ENCODE peak calls at places on chromosomes 11 and 22, in five cellular contexts. L, W, H, F and B are unnamed samples.

GRCh38 chr11:119382101-119382500 is 611 bp upstream of the USP2 start:
- DNase-seq in L (no peak), W (no peak), H (no peak), F (no peak), B (no peak)

GRCh38 chr22:46023558-46023981 is 46.6 kb upstream of the WNT7B start:
- DNase-seq in L (no peak), W (no peak), H (peak), F (peak), B (no peak)

GRCh38 chr11:92623055-92623454 is 346.4 kb upstream of the MTNR1B start:
- DNase-seq in L (no peak), W (no peak), H (no peak), F (no peak), B (no peak)

GRCh38 chr11:19827399-19828135 is 114.9 kb downstream of the NAV2 start:
- DNase-seq in L (peak), W (no peak), H (no peak), F (no peak), B (no peak)

GRCh38 chr11:68960299-68961071 is 20.3 kb downstream of the MRGPRD start:
- DNase-seq in L (no peak), W (no peak), H (no peak), F (no peak), B (no peak)

GRCh38 chr11:63592975-63593395 is 21.2 kb downstream of the PLAAT3 start:
- DNase-seq in L (no peak), W (no peak), H (peak), F (no peak), B (no peak)

GRCh38 chr11:17734986-17735822 is 623 bp downstream of the KCNC1 start:
- DNase-seq in L (peak), W (peak), H (peak), F (peak), B (peak)

GRCh38 chr11:104736503-104736902 is 161.8 kb downstream of the CASP12 start:
- DNase-seq in L (no peak), W (no peak), H (no peak), F (no peak), B (no peak)

GRCh38 chr11:131099013-131099412 is 182.7 kb upstream of the SNX19 start:
- DNase-seq in L (no peak), W (no peak), H (peak), F (peak), B (no peak)

GRCh38 chr11:31233425-31233824 is 136.1 kb downstream of the DCDC1 start:
- DNase-seq in L (no peak), W (no peak), H (no peak), F (no peak), B (no peak)

GRCh38 chr22:19854778-19855503 is at the start of the genes GNB1L and RTL10:
- DNase-seq in L (peak), W (peak), H (peak), F (peak), B (peak)
- H4K8ac ChIP-seq in L (no peak), W (peak), H (peak), F (peak), B (peak)

GRCh38 chr11:57244911-57245310 is 7.9 kb upstream of the APLNR start:
- DNase-seq in L (no peak), W (no peak), H (no peak), F (no peak), B (no peak)

GRCh38 chr11:57249384-57250319 is 12.6 kb upstream of the APLNR start:
- DNase-seq in L (no peak), W (peak), H (peak), F (peak), B (peak)

GRCh38 chr11:57251037-57251436 is 14.0 kb upstream of the APLNR start:
- DNase-seq in L (no peak), W (no peak), H (no peak), F (no peak), B (no peak)

GRCh38 chr11:57251491-57252104 is 14.5 kb upstream of the APLNR start:
- DNase-seq in L (no peak), W (no peak), H (peak), F (no peak), B (no peak)

GRCh38 chr11:57248780-57249383 is 11.8 kb upstream of the APLNR start:
- DNase-seq in L (peak), W (peak), H (peak), F (peak), B (peak)
- H3K23ac ChIP-seq in L (no peak), W (no peak), H (no peak), F (no peak), B (no peak)

GRCh38 chr11:78190871-78191538 is 2.3 kb downstream of the USP35 start:
- DNase-seq in L (no peak), W (no peak), H (no peak), F (no peak), B (no peak)
- H4K8ac ChIP-seq in L (no peak), W (no peak), H (no peak), F (peak), B (no peak)

GRCh38 chr11:75166791-75167190 is 15.9 kb downstream of the SLCO2B1 start:
- DNase-seq in L (no peak), W (no peak), H (no peak), F (no peak), B (no peak)

GRCh38 chr11:75170463-75171201 is 19.7 kb downstream of the SLCO2B1 start:
- DNase-seq in L (no peak), W (no peak), H (no peak), F (no peak), B (no peak)

GRCh38 chr11:75169101-75169885 is 18.4 kb downstream of the SLCO2B1 start:
- DNase-seq in L (no peak), W (no peak), H (no peak), F (no peak), B (no peak)

GRCh38 chr11:75165721-75166120 is 14.8 kb downstream of the SLCO2B1 start:
- DNase-seq in L (no peak), W (no peak), H (no peak), F (no peak), B (no peak)

GRCh38 chr11:75167617-75168016 is 16.7 kb downstream of the SLCO2B1 start:
- DNase-seq in L (no peak), W (no peak), H (no peak), F (no peak), B (no peak)
- H3K23ac ChIP-seq in L (no peak), W (no peak), H (no peak), F (no peak), B (no peak)

GRCh38 chr11:67289226-67289650 is at the start of gene ANKRD13D:
- DNase-seq in L (no peak), W (no peak), H (no peak), F (no peak), B (no peak)

GRCh38 chr11:67288198-67288451 is 978 bp upstream of the ANKRD13D start:
- DNase-seq in L (no peak), W (no peak), H (no peak), F (no peak), B (no peak)

GRCh38 chr11:67290801-67291200 is 1.7 kb downstream of the ANKRD13D start:
- DNase-seq in L (no peak), W (no peak), H (no peak), F (no peak), B (no peak)

GRCh38 chr11:67288452-67289225 is 464 bp upstream of the ANKRD13D start:
- DNase-seq in L (peak), W (peak), H (peak), F (peak), B (no peak)

GRCh38 chr11:67289651-67290479 is 762 bp downstream of the ANKRD13D start:
- DNase-seq in L (no peak), W (no peak), H (no peak), F (no peak), B (no peak)
- H4K8ac ChIP-seq in L (no peak), W (no peak), H (peak), F (peak), B (no peak)